ENCODE peak calls at places on chromosome 15, in nine cellular contexts. One of them, this sample, is unnamed.

GRCh38 chr15:31605467-31605931 is 278.9 kb downstream of the KLF13 start:
- DNase-seq in fibroblast of the aortic adventitia: peak; percentile 40
- DNase-seq in pancreas: no peak
- DNase-seq in spleen: no peak
- DNase-seq in astrocyte of the spinal cord: peak; percentile 5
- DNase-seq in body of pancreas: no peak
- DNase-seq in transverse colon: no peak
- DNase-seq in Panc1: no peak
- DNase-seq in heart left ventricle: no peak
- DNase-seq in this sample: peak; percentile 36

GRCh38 chr15:75809986-75810750 is 33.1 kb upstream of the UBE2Q2 start:
- DNase-seq in fibroblast of the aortic adventitia: peak; percentile 48
- DNase-seq in pancreas: no peak
- DNase-seq in spleen: no peak
- DNase-seq in astrocyte of the spinal cord: peak; percentile 23
- DNase-seq in body of pancreas: peak; percentile 37
- DNase-seq in transverse colon: peak; percentile 26
- DNase-seq in Panc1: peak; percentile 20
- DNase-seq in heart left ventricle: no peak
- DNase-seq in this sample: peak; percentile 63

GRCh38 chr15:98802187-98802586 is 153.8 kb downstream of the IGF1R start:
- DNase-seq in fibroblast of the aortic adventitia: no peak
- DNase-seq in pancreas: no peak
- DNase-seq in spleen: no peak
- DNase-seq in astrocyte of the spinal cord: no peak
- DNase-seq in body of pancreas: no peak
- DNase-seq in transverse colon: peak; percentile 51
- DNase-seq in Panc1: no peak
- DNase-seq in heart left ventricle: no peak
- DNase-seq in this sample: no peak

GRCh38 chr15:20643024-20643770 is 101.6 kb upstream of the GOLGA6L6 start:
- DNase-seq in fibroblast of the aortic adventitia: no peak
- DNase-seq in pancreas: no peak
- DNase-seq in spleen: no peak
- DNase-seq in astrocyte of the spinal cord: no peak
- DNase-seq in body of pancreas: no peak
- DNase-seq in transverse colon: no peak
- DNase-seq in Panc1: no peak
- DNase-seq in heart left ventricle: no peak
- DNase-seq in this sample: no peak

GRCh38 chr15:62958528-62958927 is 84.0 kb upstream of the TPM1 start:
- DNase-seq in fibroblast of the aortic adventitia: peak; percentile 37
- DNase-seq in pancreas: no peak
- DNase-seq in spleen: no peak
- DNase-seq in astrocyte of the spinal cord: no peak
- DNase-seq in body of pancreas: peak; percentile 64
- DNase-seq in transverse colon: no peak
- DNase-seq in Panc1: no peak
- DNase-seq in heart left ventricle: peak; percentile 59
- DNase-seq in this sample: no peak

GRCh38 chr15:57324944-57325679 is 51.2 kb upstream of the CGNL1 start:
- DNase-seq in fibroblast of the aortic adventitia: no peak
- DNase-seq in pancreas: no peak
- DNase-seq in spleen: no peak
- DNase-seq in astrocyte of the spinal cord: no peak
- DNase-seq in body of pancreas: no peak
- DNase-seq in transverse colon: no peak
- DNase-seq in Panc1: no peak
- DNase-seq in heart left ventricle: no peak
- DNase-seq in this sample: no peak

GRCh38 chr15:69508659-69509058 is 56.0 kb downstream of the RPLP1 start:
- DNase-seq in fibroblast of the aortic adventitia: peak; percentile 19
- DNase-seq in pancreas: no peak
- DNase-seq in spleen: no peak
- DNase-seq in astrocyte of the spinal cord: no peak
- DNase-seq in body of pancreas: no peak
- DNase-seq in transverse colon: no peak
- DNase-seq in Panc1: no peak
- DNase-seq in heart left ventricle: no peak
- DNase-seq in this sample: no peak

GRCh38 chr15:35833590-35833989 is 287.6 kb upstream of the DPH6 start:
- DNase-seq in fibroblast of the aortic adventitia: no peak
- DNase-seq in pancreas: no peak
- DNase-seq in spleen: no peak
- DNase-seq in astrocyte of the spinal cord: no peak
- DNase-seq in body of pancreas: no peak
- DNase-seq in transverse colon: no peak
- DNase-seq in Panc1: no peak
- DNase-seq in heart left ventricle: no peak
- DNase-seq in this sample: no peak

GRCh38 chr15:37218351-37218916 is 118.1 kb upstream of the MEIS2 start:
- DNase-seq in fibroblast of the aortic adventitia: no peak
- DNase-seq in pancreas: no peak
- DNase-seq in spleen: no peak
- DNase-seq in astrocyte of the spinal cord: no peak
- DNase-seq in body of pancreas: no peak
- DNase-seq in transverse colon: no peak
- DNase-seq in Panc1: no peak
- DNase-seq in heart left ventricle: no peak
- DNase-seq in this sample: no peak

GRCh38 chr15:37221671-37222207 is 121.4 kb upstream of the MEIS2 start:
- DNase-seq in fibroblast of the aortic adventitia: no peak
- DNase-seq in pancreas: no peak
- DNase-seq in spleen: no peak
- DNase-seq in astrocyte of the spinal cord: no peak
- DNase-seq in body of pancreas: no peak
- DNase-seq in transverse colon: no peak
- DNase-seq in Panc1: no peak
- DNase-seq in heart left ventricle: no peak
- DNase-seq in this sample: no peak

GRCh38 chr15:37217567-37217966 is 117.2 kb upstream of the MEIS2 start:
- DNase-seq in fibroblast of the aortic adventitia: no peak
- DNase-seq in pancreas: no peak
- DNase-seq in spleen: no peak
- DNase-seq in astrocyte of the spinal cord: no peak
- DNase-seq in body of pancreas: no peak
- DNase-seq in transverse colon: no peak
- DNase-seq in Panc1: no peak
- DNase-seq in heart left ventricle: no peak
- DNase-seq in this sample: peak; percentile 11

GRCh38 chr15:37220949-37221670 is 120.8 kb upstream of the MEIS2 start:
- DNase-seq in fibroblast of the aortic adventitia: no peak
- DNase-seq in pancreas: no peak
- DNase-seq in spleen: no peak
- DNase-seq in astrocyte of the spinal cord: no peak
- DNase-seq in body of pancreas: no peak
- DNase-seq in transverse colon: no peak
- DNase-seq in Panc1: no peak
- DNase-seq in heart left ventricle: no peak
- DNase-seq in this sample: no peak

DNA sequence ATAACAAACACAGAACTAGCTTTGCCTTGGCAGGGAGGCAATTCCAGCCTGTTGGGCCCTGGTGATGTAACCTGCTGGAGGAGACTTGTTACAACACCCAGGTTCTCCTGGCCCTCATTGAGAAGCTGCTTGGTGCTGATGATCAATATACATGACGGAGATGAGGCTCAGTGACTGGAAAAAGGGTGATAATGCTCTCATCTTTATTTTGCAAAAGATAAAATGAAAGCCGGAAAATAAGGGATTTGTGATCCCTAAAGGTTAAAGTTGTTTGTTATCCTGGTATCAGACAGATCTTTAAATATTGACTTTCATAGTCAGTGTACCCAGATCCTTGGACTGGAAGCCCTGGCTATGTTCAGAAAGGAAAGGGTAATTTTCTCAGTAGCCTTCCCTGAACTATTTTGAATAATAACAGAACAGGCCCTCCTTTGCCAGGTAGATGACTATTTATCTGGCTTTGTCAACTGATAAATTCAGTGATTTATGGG is 118.9 kb upstream of the MEIS2 start:
- DNase-seq in fibroblast of the aortic adventitia: no peak
- DNase-seq in pancreas: no peak
- DNase-seq in spleen: no peak
- DNase-seq in astrocyte of the spinal cord: no peak
- DNase-seq in body of pancreas: peak; percentile 34
- DNase-seq in transverse colon: no peak
- DNase-seq in Panc1: no peak
- DNase-seq in heart left ventricle: no peak
- DNase-seq in this sample: no peak
- TF ChIP-seq CTCF in fibroblast of the aortic adventitia: no peak
- TF ChIP-seq CTCF in pancreas: no peak
- TF ChIP-seq CTCF in spleen: no peak
- TF ChIP-seq CTCF in astrocyte of the spinal cord: no peak
- TF ChIP-seq CTCF in body of pancreas: peak; percentile 8
- TF ChIP-seq CTCF in transverse colon: no peak
- TF ChIP-seq CTCF in Panc1: no peak
- TF ChIP-seq CTCF in heart left ventricle: no peak
- TF ChIP-seq CTCF in this sample: no peak

GRCh38 chr15:41258706-41259471 is 27.8 kb downstream of the CHP1 start:
- DNase-seq in fibroblast of the aortic adventitia: peak; percentile 75
- DNase-seq in pancreas: no peak
- DNase-seq in spleen: no peak
- DNase-seq in astrocyte of the spinal cord: peak; percentile 23
- DNase-seq in body of pancreas: peak; percentile 77
- DNase-seq in transverse colon: peak; percentile 43
- DNase-seq in Panc1: no peak
- DNase-seq in heart left ventricle: no peak
- DNase-seq in this sample: peak; percentile 85

GRCh38 chr15:41262571-41262970 is 31.5 kb downstream of the CHP1 start:
- DNase-seq in fibroblast of the aortic adventitia: no peak
- DNase-seq in pancreas: no peak
- DNase-seq in spleen: no peak
- DNase-seq in astrocyte of the spinal cord: no peak
- DNase-seq in body of pancreas: no peak
- DNase-seq in transverse colon: no peak
- DNase-seq in Panc1: no peak
- DNase-seq in heart left ventricle: no peak
- DNase-seq in this sample: no peak

GRCh38 chr15:41256577-41257038 is 25.5 kb downstream of the CHP1 start:
- DNase-seq in fibroblast of the aortic adventitia: peak; percentile 50
- DNase-seq in pancreas: no peak
- DNase-seq in spleen: no peak
- DNase-seq in astrocyte of the spinal cord: no peak
- DNase-seq in body of pancreas: peak; percentile 63
- DNase-seq in transverse colon: no peak
- DNase-seq in Panc1: no peak
- DNase-seq in heart left ventricle: no peak
- DNase-seq in this sample: peak; percentile 48

GRCh38 chr15:41256103-41256502 is 25.0 kb downstream of the CHP1 start:
- DNase-seq in fibroblast of the aortic adventitia: no peak
- DNase-seq in pancreas: no peak
- DNase-seq in spleen: no peak
- DNase-seq in astrocyte of the spinal cord: no peak
- DNase-seq in body of pancreas: no peak
- DNase-seq in transverse colon: no peak
- DNase-seq in Panc1: no peak
- DNase-seq in heart left ventricle: no peak
- DNase-seq in this sample: no peak

DNA sequence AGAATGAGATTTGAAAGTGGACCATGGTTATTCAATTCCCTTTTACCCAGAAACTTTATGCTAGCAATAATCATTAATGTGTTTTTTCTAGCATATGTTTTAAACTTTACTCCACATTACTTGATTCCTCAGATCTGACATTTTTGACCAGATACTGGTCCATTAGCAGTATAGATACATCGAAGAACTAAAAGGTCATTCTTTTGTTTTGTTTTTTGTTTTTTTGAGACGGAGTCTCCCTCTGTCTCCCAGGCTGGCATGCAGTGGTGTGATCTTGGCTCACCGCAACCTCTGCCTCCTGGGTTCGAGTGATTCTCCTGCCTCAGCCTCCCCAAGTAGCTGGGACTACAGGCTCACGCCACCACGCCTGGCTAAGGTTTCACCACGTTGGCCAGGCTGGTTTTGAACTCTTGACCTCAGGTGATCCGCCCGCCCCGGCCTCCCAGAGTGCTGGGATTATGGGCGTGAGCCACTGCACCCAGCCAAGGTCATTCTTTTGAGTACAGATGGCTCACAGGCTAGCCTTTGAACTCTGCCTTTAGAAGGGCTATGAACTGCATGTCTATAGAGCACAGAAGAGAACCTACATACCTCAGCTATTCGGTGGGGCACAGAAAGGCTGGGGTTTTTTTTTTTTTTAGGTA is 28.6 kb downstream of the CHP1 start:
- DNase-seq in fibroblast of the aortic adventitia: no peak
- DNase-seq in pancreas: peak; percentile 54
- DNase-seq in spleen: no peak
- DNase-seq in astrocyte of the spinal cord: no peak
- DNase-seq in body of pancreas: no peak
- DNase-seq in transverse colon: peak; percentile 68
- DNase-seq in Panc1: no peak
- DNase-seq in heart left ventricle: no peak
- DNase-seq in this sample: no peak
- H3K4me3 ChIP-seq in fibroblast of the aortic adventitia: no peak overlapping the region
- H3K4me3 ChIP-seq in pancreas: no peak overlapping the region
- H3K4me3 ChIP-seq in spleen: no peak overlapping the region
- H3K4me3 ChIP-seq in astrocyte of the spinal cord: no peak overlapping the region
- H3K4me3 ChIP-seq in body of pancreas: no peak overlapping the region
- H3K4me3 ChIP-seq in transverse colon: no peak overlapping the region
- H3K4me3 ChIP-seq in Panc1: no peak overlapping the region
- H3K4me3 ChIP-seq in heart left ventricle: no peak overlapping the region
- H3K4me3 ChIP-seq in this sample: no peak overlapping the region

GRCh38 chr15:38868326-38869114 is 303.9 kb upstream of the RASGRP1 start:
- DNase-seq in fibroblast of the aortic adventitia: peak; percentile 88
- DNase-seq in pancreas: no peak
- DNase-seq in spleen: no peak
- DNase-seq in astrocyte of the spinal cord: peak; percentile 84
- DNase-seq in body of pancreas: no peak
- DNase-seq in transverse colon: peak; percentile 50
- DNase-seq in Panc1: peak; percentile 87
- DNase-seq in heart left ventricle: no peak
- DNase-seq in this sample: peak; percentile 97

GRCh38 chr15:38864827-38865604 is 300.4 kb upstream of the RASGRP1 start:
- DNase-seq in fibroblast of the aortic adventitia: peak; percentile 99
- DNase-seq in pancreas: no peak
- DNase-seq in spleen: no peak
- DNase-seq in astrocyte of the spinal cord: peak; percentile 94
- DNase-seq in body of pancreas: peak; percentile 59
- DNase-seq in transverse colon: no peak
- DNase-seq in Panc1: no peak
- DNase-seq in heart left ventricle: no peak
- DNase-seq in this sample: no peak

GRCh38 chr15:38864122-38864521 is 299.5 kb upstream of the RASGRP1 start:
- DNase-seq in fibroblast of the aortic adventitia: no peak
- DNase-seq in pancreas: no peak
- DNase-seq in spleen: no peak
- DNase-seq in astrocyte of the spinal cord: no peak
- DNase-seq in body of pancreas: no peak
- DNase-seq in transverse colon: no peak
- DNase-seq in Panc1: no peak
- DNase-seq in heart left ventricle: no peak
- DNase-seq in this sample: no peak

GRCh38 chr15:38871638-38872037 is 307.0 kb upstream of the RASGRP1 start:
- DNase-seq in fibroblast of the aortic adventitia: no peak
- DNase-seq in pancreas: no peak
- DNase-seq in spleen: no peak
- DNase-seq in astrocyte of the spinal cord: no peak
- DNase-seq in body of pancreas: no peak
- DNase-seq in transverse colon: no peak
- DNase-seq in Panc1: no peak
- DNase-seq in heart left ventricle: no peak
- DNase-seq in this sample: no peak

DNA sequence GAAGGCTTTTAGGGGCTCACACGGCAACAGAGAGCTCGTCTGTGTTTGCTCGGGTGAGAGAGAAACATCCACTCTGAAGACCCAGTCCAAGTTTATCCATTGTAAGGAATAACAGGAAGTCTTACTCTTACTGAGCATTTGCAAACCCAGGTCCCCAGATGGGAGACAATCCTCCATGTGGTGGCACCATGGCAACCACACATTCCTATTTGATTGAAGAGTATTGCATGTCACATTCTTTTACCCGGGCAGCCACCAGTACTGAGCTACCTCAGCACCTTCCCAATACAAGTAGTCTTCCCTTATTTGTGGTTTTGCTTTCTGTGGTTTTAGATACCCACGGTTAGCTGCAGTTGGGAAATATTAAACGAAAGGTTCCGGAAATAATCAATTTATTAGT is 302.9 kb upstream of the RASGRP1 start:
- DNase-seq in fibroblast of the aortic adventitia: no peak
- DNase-seq in pancreas: no peak
- DNase-seq in spleen: no peak
- DNase-seq in astrocyte of the spinal cord: no peak
- DNase-seq in body of pancreas: no peak
- DNase-seq in transverse colon: no peak
- DNase-seq in Panc1: no peak
- DNase-seq in heart left ventricle: no peak
- DNase-seq in this sample: no peak
- TF ChIP-seq CTCF in fibroblast of the aortic adventitia: no peak
- TF ChIP-seq CTCF in pancreas: no peak
- TF ChIP-seq CTCF in spleen: no peak
- TF ChIP-seq CTCF in astrocyte of the spinal cord: no peak
- TF ChIP-seq CTCF in body of pancreas: no peak
- TF ChIP-seq CTCF in transverse colon: no peak
- TF ChIP-seq CTCF in Panc1: no peak
- TF ChIP-seq CTCF in heart left ventricle: no peak
- TF ChIP-seq CTCF in this sample: no peak

GRCh38 chr15:42495361-42496212 is at the start of gene SNAP23:
- DNase-seq in fibroblast of the aortic adventitia: peak; percentile 97
- DNase-seq in pancreas: peak; percentile 97
- DNase-seq in spleen: peak; percentile 98
- DNase-seq in astrocyte of the spinal cord: peak; percentile 96
- DNase-seq in body of pancreas: peak; percentile 97
- DNase-seq in transverse colon: peak; percentile 96
- DNase-seq in Panc1: peak; percentile 66
- DNase-seq in heart left ventricle: peak; percentile 93
- DNase-seq in this sample: peak; percentile 91

GRCh38 chr15:42491540-42492225 is 742 bp upstream of the ZNF106 start:
- DNase-seq in fibroblast of the aortic adventitia: peak; percentile 77
- DNase-seq in pancreas: no peak
- DNase-seq in spleen: no peak
- DNase-seq in astrocyte of the spinal cord: peak; percentile 63
- DNase-seq in body of pancreas: no peak
- DNase-seq in transverse colon: no peak
- DNase-seq in Panc1: no peak
- DNase-seq in heart left ventricle: no peak
- DNase-seq in this sample: peak; percentile 80

GRCh38 chr15:42490743-42491539 is at the start of gene ZNF106:
- DNase-seq in fibroblast of the aortic adventitia: peak; percentile 93
- DNase-seq in pancreas: peak; percentile 92
- DNase-seq in spleen: peak; percentile 96
- DNase-seq in astrocyte of the spinal cord: peak; percentile 89
- DNase-seq in body of pancreas: peak; percentile 90
- DNase-seq in transverse colon: peak; percentile 89
- DNase-seq in Panc1: peak; percentile 73
- DNase-seq in heart left ventricle: peak; percentile 89
- DNase-seq in this sample: peak; percentile 84

GRCh38 chr15:42494998-42495360 is 455 bp upstream of the SNAP23 start:
- DNase-seq in fibroblast of the aortic adventitia: peak; percentile 87
- DNase-seq in pancreas: no peak
- DNase-seq in spleen: no peak
- DNase-seq in astrocyte of the spinal cord: no peak
- DNase-seq in body of pancreas: peak; percentile 70
- DNase-seq in transverse colon: peak; percentile 57
- DNase-seq in Panc1: no peak
- DNase-seq in heart left ventricle: peak; percentile 81
- DNase-seq in this sample: peak; percentile 76

DNA sequence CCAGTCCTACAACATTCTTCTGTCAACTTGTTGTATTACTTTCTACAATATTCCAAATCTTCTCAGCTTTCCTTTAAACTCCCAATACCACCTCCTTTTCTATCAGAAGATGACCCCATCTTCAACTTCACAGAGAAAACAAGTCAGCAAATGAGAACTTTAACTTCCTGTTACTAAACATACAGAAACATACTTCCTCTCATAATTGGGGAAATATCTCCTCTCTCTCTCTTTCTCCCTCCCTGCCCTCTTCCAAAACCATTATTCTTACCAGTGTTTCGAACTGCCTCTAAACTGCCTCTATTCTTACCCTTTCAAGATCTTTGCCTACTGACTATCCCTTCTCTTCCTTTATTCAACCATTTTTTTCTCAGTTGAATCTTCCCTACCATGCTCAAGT is 1.7 kb upstream of the SNAP23 start:
- DNase-seq in fibroblast of the aortic adventitia: no peak
- DNase-seq in pancreas: no peak
- DNase-seq in spleen: no peak
- DNase-seq in astrocyte of the spinal cord: no peak
- DNase-seq in body of pancreas: no peak
- DNase-seq in transverse colon: no peak
- DNase-seq in Panc1: no peak
- DNase-seq in heart left ventricle: no peak
- DNase-seq in this sample: no peak
- H3K4me3 ChIP-seq in fibroblast of the aortic adventitia: no peak overlapping the region
- H3K4me3 ChIP-seq in pancreas: no peak overlapping the region
- H3K4me3 ChIP-seq in spleen: no peak overlapping the region
- H3K4me3 ChIP-seq in astrocyte of the spinal cord: no peak overlapping the region
- H3K4me3 ChIP-seq in body of pancreas: no peak overlapping the region
- H3K4me3 ChIP-seq in transverse colon: no peak overlapping the region
- H3K4me3 ChIP-seq in Panc1: no peak overlapping the region
- H3K4me3 ChIP-seq in heart left ventricle: no peak overlapping the region
- H3K4me3 ChIP-seq in this sample: no peak overlapping the region

This sample was measured in bronchial epithelial cell.